ENCODE peak calls at places on chromosomes 7 and 10, in five cellular contexts. N, P, L, C and H are unnamed samples.

GRCh38 chr7:964401-965231 is 10.1 kb upstream of the ADAP1 start:
- DNase-seq in P (no peak), N (peak; percentile 72), C (peak; percentile 37), L (no peak), H (no peak)

GRCh38 chr7:144497296-144497695 is 93.8 kb upstream of the NOBOX start:
- DNase-seq in L (no peak), C (no peak), N (no peak), P (peak; percentile 23), H (peak; percentile 55)

GRCh38 chr7:75654855-75655254 is 83.9 kb downstream of the HIP1 start:
- DNase-seq in C (no peak), L (no peak), N (no peak), P (no peak), H (no peak)

GRCh38 chr10:96587255-96588059 is 645 bp upstream of the TM9SF3 start:
- DNase-seq in L (peak; percentile 48), C (peak; percentile 92), P (peak; percentile 69), N (peak; percentile 69), H (peak; percentile 79)

GRCh38 chr10:131174211-131174565 is 137.3 kb downstream of the TCERG1L start:
- DNase-seq in P (no peak), C (no peak), L (no peak), N (no peak), H (no peak)

GRCh38 chr7:17298840-17299476 is 506 bp downstream of the AHR start:
- DNase-seq in L (peak; percentile 38), N (peak; percentile 40), C (peak; percentile 69), P (peak; percentile 47), H (peak; percentile 54)

GRCh38 chr7:18566829-18567228 is 71.3 kb downstream of the HDAC9 start:
- DNase-seq in L (no peak), C (peak; percentile 19), P (peak; percentile 49), N (no peak), H (peak; percentile 27)

GRCh38 chr10:14617125-14617524 is 157.6 kb downstream of the FAM107B start:
- DNase-seq in C (no peak), L (no peak), N (no peak), P (peak; percentile 28), H (no peak)

GRCh38 chr10:105844653-105845052 is 1203.6 kb downstream of the SORCS3 start:
- DNase-seq in N (no peak), L (no peak), C (no peak), P (no peak), H (no peak)

GRCh38 chr10:77857272-77857671 is 69.3 kb downstream of the DLG5 start:
- DNase-seq in C (no peak), P (peak; percentile 36), L (peak; percentile 74), N (no peak), H (no peak)

GRCh38 chr7:159107052-159107892 is 37.4 kb downstream of the VIPR2 start:
- DNase-seq in P (no peak), C (no peak), L (no peak), N (no peak), H (no peak)

GRCh38 chr7:92159-92767 is 100.1 kb upstream of the FAM20C start:
- DNase-seq in N (no peak), C (no peak), P (no peak), L (no peak), H (no peak)

GRCh38 chr7:155781433-155781832 is 30.8 kb downstream of the SHH start:
- DNase-seq in L (no peak), N (no peak), P (no peak), C (no peak), H (no peak)

GRCh38 chr10:11760151-11760550 is 18.0 kb downstream of the ECHDC3 start:
- DNase-seq in N (no peak), C (no peak), P (no peak), L (no peak), H (no peak)

GRCh38 chr7:136009488-136010079 is 32.4 kb upstream of the MTPN start:
- DNase-seq in N (no peak), L (peak; percentile 9), C (peak; percentile 70), P (peak; percentile 60), H (peak; percentile 59)

GRCh38 chr10:70619271-70620019 is 16.9 kb upstream of the PRF1 start:
- DNase-seq in N (no peak), P (peak; percentile 23), L (no peak), C (peak; percentile 82), H (peak; percentile 45)

GRCh38 chr7:139230078-139230477 is 959 bp upstream of the UBN2 start:
- DNase-seq in P (no peak), C (no peak), N (no peak), L (no peak), H (no peak)

GRCh38 chr10:97090035-97090434 is 95.7 kb downstream of the SLIT1 start:
- DNase-seq in N (no peak), L (no peak), P (no peak), C (no peak), H (no peak)